ENCODE peak calls at places on chromosomes 3 and 15, in eight cellular contexts. One of them, this sample, is unnamed.

GRCh38 chr3:72336821-72337479 is 511.3 kb downstream of the SHQ1 start:
- DNase-seq in AG04450: no peak
- DNase-seq in dorsolateral prefrontal cortex: peak; percentile 40
- DNase-seq in thoracic aorta: no peak
- DNase-seq in mammary epithelial cell: peak; percentile 77
- DNase-seq in body of pancreas: peak; percentile 55
- DNase-seq in cardiac fibroblast: peak; percentile 89
- DNase-seq in MCF 10A: peak; percentile 96
- DNase-seq in this sample: peak; percentile 46

GRCh38 chr15:63344737-63345390 is 36.8 kb downstream of the CA12 start:
- DNase-seq in AG04450: no peak
- DNase-seq in dorsolateral prefrontal cortex: no peak
- DNase-seq in thoracic aorta: no peak
- DNase-seq in mammary epithelial cell: peak; percentile 55
- DNase-seq in body of pancreas: no peak
- DNase-seq in cardiac fibroblast: peak; percentile 34
- DNase-seq in MCF 10A: no peak
- DNase-seq in this sample: no peak

GRCh38 chr3:148911173-148911572 is 46.1 kb downstream of the CPA3 start:
- DNase-seq in AG04450: no peak
- DNase-seq in dorsolateral prefrontal cortex: no peak
- DNase-seq in thoracic aorta: no peak
- DNase-seq in mammary epithelial cell: peak; percentile 29
- DNase-seq in body of pancreas: no peak
- DNase-seq in cardiac fibroblast: no peak
- DNase-seq in MCF 10A: no peak
- DNase-seq in this sample: no peak

GRCh38 chr3:154430014-154430413 is at the start of gene GPR149:
- DNase-seq in AG04450: no peak
- DNase-seq in dorsolateral prefrontal cortex: no peak
- DNase-seq in thoracic aorta: no peak
- DNase-seq in mammary epithelial cell: peak; percentile 14
- DNase-seq in body of pancreas: no peak
- DNase-seq in cardiac fibroblast: no peak
- DNase-seq in MCF 10A: no peak
- DNase-seq in this sample: no peak

GRCh38 chr3:194688946-194689345 is 3.3 kb downstream of the FAM43A start:
- DNase-seq in AG04450: no peak
- DNase-seq in dorsolateral prefrontal cortex: no peak
- DNase-seq in thoracic aorta: no peak
- DNase-seq in mammary epithelial cell: no peak
- DNase-seq in body of pancreas: no peak
- DNase-seq in cardiac fibroblast: peak; percentile 11
- DNase-seq in MCF 10A: no peak
- DNase-seq in this sample: no peak

GRCh38 chr3:140927711-140928110 is 13.9 kb upstream of the SLC25A36 start:
- DNase-seq in AG04450: no peak
- DNase-seq in dorsolateral prefrontal cortex: no peak
- DNase-seq in thoracic aorta: no peak
- DNase-seq in mammary epithelial cell: no peak
- DNase-seq in body of pancreas: no peak
- DNase-seq in cardiac fibroblast: no peak
- DNase-seq in MCF 10A: no peak
- DNase-seq in this sample: no peak

GRCh38 chr3:155727836-155728235 is 17.0 kb downstream of the PLCH1 start:
- DNase-seq in AG04450: no peak
- DNase-seq in dorsolateral prefrontal cortex: no peak
- DNase-seq in thoracic aorta: no peak
- DNase-seq in mammary epithelial cell: no peak
- DNase-seq in body of pancreas: no peak
- DNase-seq in cardiac fibroblast: no peak
- DNase-seq in MCF 10A: no peak
- DNase-seq in this sample: no peak

GRCh38 chr3:73783811-73784210 is 159.1 kb upstream of the PDZRN3 start:
- DNase-seq in AG04450: no peak
- DNase-seq in dorsolateral prefrontal cortex: no peak
- DNase-seq in thoracic aorta: no peak
- DNase-seq in mammary epithelial cell: no peak
- DNase-seq in body of pancreas: no peak
- DNase-seq in cardiac fibroblast: no peak
- DNase-seq in MCF 10A: no peak
- DNase-seq in this sample: no peak

GRCh38 chr3:113270096-113270495 is 58.7 kb downstream of the BOC start:
- DNase-seq in AG04450: no peak
- DNase-seq in dorsolateral prefrontal cortex: no peak
- DNase-seq in thoracic aorta: no peak
- DNase-seq in mammary epithelial cell: no peak
- DNase-seq in body of pancreas: no peak
- DNase-seq in cardiac fibroblast: no peak
- DNase-seq in MCF 10A: no peak
- DNase-seq in this sample: no peak

GRCh38 chr15:42157981-42158765 is 1.7 kb upstream of the PLA2G4F start:
- DNase-seq in AG04450: peak; percentile 29
- DNase-seq in dorsolateral prefrontal cortex: no peak
- DNase-seq in thoracic aorta: no peak
- DNase-seq in mammary epithelial cell: peak; percentile 54
- DNase-seq in body of pancreas: no peak
- DNase-seq in cardiac fibroblast: peak; percentile 61
- DNase-seq in MCF 10A: peak; percentile 58
- DNase-seq in this sample: no peak

GRCh38 chr3:45507820-45508317 is 86.7 kb upstream of the LIMD1 start:
- DNase-seq in AG04450: no peak
- DNase-seq in dorsolateral prefrontal cortex: peak; percentile 26
- DNase-seq in thoracic aorta: no peak
- DNase-seq in mammary epithelial cell: no peak
- DNase-seq in body of pancreas: no peak
- DNase-seq in cardiac fibroblast: peak; percentile 67
- DNase-seq in MCF 10A: no peak
- DNase-seq in this sample: no peak

GRCh38 chr3:124812291-124813265 is 74.6 kb downstream of the ITGB5 start:
- DNase-seq in AG04450: peak; percentile 95
- DNase-seq in dorsolateral prefrontal cortex: peak; percentile 26
- DNase-seq in thoracic aorta: peak; percentile 67
- DNase-seq in mammary epithelial cell: peak; percentile 56
- DNase-seq in body of pancreas: peak; percentile 35
- DNase-seq in cardiac fibroblast: peak; percentile 98
- DNase-seq in MCF 10A: peak; percentile 94
- DNase-seq in this sample: peak; percentile 87

GRCh38 chr3:8600457-8600856 is 44.1 kb downstream of the SSUH2 start:
- DNase-seq in AG04450: no peak
- DNase-seq in dorsolateral prefrontal cortex: no peak
- DNase-seq in thoracic aorta: no peak
- DNase-seq in mammary epithelial cell: no peak
- DNase-seq in body of pancreas: no peak
- DNase-seq in cardiac fibroblast: no peak
- DNase-seq in MCF 10A: no peak
- DNase-seq in this sample: no peak

GRCh38 chr15:50358805-50359204 is 3.8 kb upstream of the GABPB1 start:
- DNase-seq in AG04450: no peak
- DNase-seq in dorsolateral prefrontal cortex: no peak
- DNase-seq in thoracic aorta: no peak
- DNase-seq in mammary epithelial cell: peak; percentile 29
- DNase-seq in body of pancreas: peak; percentile 11
- DNase-seq in cardiac fibroblast: peak; percentile 64
- DNase-seq in MCF 10A: peak; percentile 57
- DNase-seq in this sample: peak; percentile 36
- TF ChIP-seq CTCF in AG04450: peak; percentile 45
- TF ChIP-seq CTCF in dorsolateral prefrontal cortex: no peak
- TF ChIP-seq CTCF in thoracic aorta: no peak
- TF ChIP-seq CTCF in mammary epithelial cell: peak; percentile 46
- TF ChIP-seq CTCF in body of pancreas: no peak
- TF ChIP-seq CTCF in cardiac fibroblast: peak; percentile 45
- TF ChIP-seq CTCF in MCF 10A: peak; percentile 21
- TF ChIP-seq CTCF in this sample: peak; percentile 41

GRCh38 chr3:146664403-146664802 is 59.3 kb upstream of the PLSCR5 start:
- DNase-seq in AG04450: no peak
- DNase-seq in dorsolateral prefrontal cortex: no peak
- DNase-seq in thoracic aorta: no peak
- DNase-seq in mammary epithelial cell: no peak
- DNase-seq in body of pancreas: no peak
- DNase-seq in cardiac fibroblast: no peak
- DNase-seq in MCF 10A: no peak
- DNase-seq in this sample: no peak
- TF ChIP-seq CTCF in AG04450: no peak
- TF ChIP-seq CTCF in dorsolateral prefrontal cortex: no peak
- TF ChIP-seq CTCF in thoracic aorta: no peak
- TF ChIP-seq CTCF in mammary epithelial cell: no peak
- TF ChIP-seq CTCF in body of pancreas: no peak
- TF ChIP-seq CTCF in cardiac fibroblast: no peak
- TF ChIP-seq CTCF in MCF 10A: no peak
- TF ChIP-seq CTCF in this sample: no peak

GRCh38 chr15:48317221-48317620 is 14.0 kb upstream of the DUT start:
- DNase-seq in AG04450: no peak
- DNase-seq in dorsolateral prefrontal cortex: no peak
- DNase-seq in thoracic aorta: no peak
- DNase-seq in mammary epithelial cell: peak; percentile 5
- DNase-seq in body of pancreas: no peak
- DNase-seq in cardiac fibroblast: no peak
- DNase-seq in MCF 10A: no peak
- DNase-seq in this sample: no peak

GRCh38 chr15:48315041-48315440 is 16.2 kb upstream of the DUT start:
- DNase-seq in AG04450: no peak
- DNase-seq in dorsolateral prefrontal cortex: no peak
- DNase-seq in thoracic aorta: no peak
- DNase-seq in mammary epithelial cell: no peak
- DNase-seq in body of pancreas: no peak
- DNase-seq in cardiac fibroblast: no peak
- DNase-seq in MCF 10A: no peak
- DNase-seq in this sample: no peak

GRCh38 chr15:48318131-48318530 is 13.1 kb upstream of the DUT start:
- DNase-seq in AG04450: no peak
- DNase-seq in dorsolateral prefrontal cortex: no peak
- DNase-seq in thoracic aorta: no peak
- DNase-seq in mammary epithelial cell: no peak
- DNase-seq in body of pancreas: no peak
- DNase-seq in cardiac fibroblast: no peak
- DNase-seq in MCF 10A: no peak
- DNase-seq in this sample: no peak

GRCh38 chr15:48309740-48310139 is 21.5 kb upstream of the DUT start:
- DNase-seq in AG04450: no peak
- DNase-seq in dorsolateral prefrontal cortex: no peak
- DNase-seq in thoracic aorta: no peak
- DNase-seq in mammary epithelial cell: peak; percentile 67
- DNase-seq in body of pancreas: no peak
- DNase-seq in cardiac fibroblast: no peak
- DNase-seq in MCF 10A: peak; percentile 37
- DNase-seq in this sample: no peak

DNA sequence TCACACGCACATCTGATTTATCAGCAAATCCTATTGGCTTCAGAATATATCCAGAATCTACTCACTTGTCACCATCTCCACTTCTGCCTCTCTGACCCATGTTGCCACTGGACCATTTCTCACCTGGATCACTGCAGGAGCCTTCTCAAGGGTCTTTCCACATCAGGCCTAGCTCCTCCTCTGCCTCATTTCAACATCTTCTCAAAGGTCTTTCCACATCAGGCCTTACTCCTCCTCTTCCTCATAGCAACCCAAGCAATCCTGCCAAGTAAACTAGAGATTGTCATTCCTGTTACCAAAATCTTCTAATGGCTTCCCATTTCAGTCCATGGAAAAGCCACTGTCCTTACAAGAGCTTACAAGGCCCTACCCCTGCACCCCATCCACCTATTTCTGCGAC is 18.0 kb upstream of the DUT start:
- DNase-seq in AG04450: no peak
- DNase-seq in dorsolateral prefrontal cortex: no peak
- DNase-seq in thoracic aorta: no peak
- DNase-seq in mammary epithelial cell: no peak
- DNase-seq in body of pancreas: no peak
- DNase-seq in cardiac fibroblast: no peak
- DNase-seq in MCF 10A: peak; percentile 41
- DNase-seq in this sample: no peak
- TF ChIP-seq CTCF in AG04450: no peak
- TF ChIP-seq CTCF in dorsolateral prefrontal cortex: no peak
- TF ChIP-seq CTCF in thoracic aorta: no peak
- TF ChIP-seq CTCF in mammary epithelial cell: no peak
- TF ChIP-seq CTCF in body of pancreas: no peak
- TF ChIP-seq CTCF in cardiac fibroblast: no peak
- TF ChIP-seq CTCF in MCF 10A: no peak
- TF ChIP-seq CTCF in this sample: no peak

GRCh38 chr15:69305933-69306568 is 7.3 kb downstream of the PAQR5 start:
- DNase-seq in AG04450: no peak
- DNase-seq in dorsolateral prefrontal cortex: no peak
- DNase-seq in thoracic aorta: no peak
- DNase-seq in mammary epithelial cell: no peak
- DNase-seq in body of pancreas: no peak
- DNase-seq in cardiac fibroblast: no peak
- DNase-seq in MCF 10A: no peak
- DNase-seq in this sample: no peak

GRCh38 chr15:69302929-69303328 is 4.2 kb downstream of the PAQR5 start:
- DNase-seq in AG04450: no peak
- DNase-seq in dorsolateral prefrontal cortex: no peak
- DNase-seq in thoracic aorta: no peak
- DNase-seq in mammary epithelial cell: no peak
- DNase-seq in body of pancreas: no peak
- DNase-seq in cardiac fibroblast: no peak
- DNase-seq in MCF 10A: no peak
- DNase-seq in this sample: no peak

GRCh38 chr15:69305204-69305931 is 6.7 kb downstream of the PAQR5 start:
- DNase-seq in AG04450: peak; percentile 62
- DNase-seq in dorsolateral prefrontal cortex: no peak
- DNase-seq in thoracic aorta: peak; percentile 9
- DNase-seq in mammary epithelial cell: peak; percentile 70
- DNase-seq in body of pancreas: peak; percentile 51
- DNase-seq in cardiac fibroblast: peak; percentile 97
- DNase-seq in MCF 10A: peak; percentile 98
- DNase-seq in this sample: peak; percentile 67

GRCh38 chr15:69304176-69304533 is 5.4 kb downstream of the PAQR5 start:
- DNase-seq in AG04450: peak; percentile 61
- DNase-seq in dorsolateral prefrontal cortex: no peak
- DNase-seq in thoracic aorta: no peak
- DNase-seq in mammary epithelial cell: peak; percentile 81
- DNase-seq in body of pancreas: no peak
- DNase-seq in cardiac fibroblast: peak; percentile 94
- DNase-seq in MCF 10A: peak; percentile 94
- DNase-seq in this sample: no peak

DNA sequence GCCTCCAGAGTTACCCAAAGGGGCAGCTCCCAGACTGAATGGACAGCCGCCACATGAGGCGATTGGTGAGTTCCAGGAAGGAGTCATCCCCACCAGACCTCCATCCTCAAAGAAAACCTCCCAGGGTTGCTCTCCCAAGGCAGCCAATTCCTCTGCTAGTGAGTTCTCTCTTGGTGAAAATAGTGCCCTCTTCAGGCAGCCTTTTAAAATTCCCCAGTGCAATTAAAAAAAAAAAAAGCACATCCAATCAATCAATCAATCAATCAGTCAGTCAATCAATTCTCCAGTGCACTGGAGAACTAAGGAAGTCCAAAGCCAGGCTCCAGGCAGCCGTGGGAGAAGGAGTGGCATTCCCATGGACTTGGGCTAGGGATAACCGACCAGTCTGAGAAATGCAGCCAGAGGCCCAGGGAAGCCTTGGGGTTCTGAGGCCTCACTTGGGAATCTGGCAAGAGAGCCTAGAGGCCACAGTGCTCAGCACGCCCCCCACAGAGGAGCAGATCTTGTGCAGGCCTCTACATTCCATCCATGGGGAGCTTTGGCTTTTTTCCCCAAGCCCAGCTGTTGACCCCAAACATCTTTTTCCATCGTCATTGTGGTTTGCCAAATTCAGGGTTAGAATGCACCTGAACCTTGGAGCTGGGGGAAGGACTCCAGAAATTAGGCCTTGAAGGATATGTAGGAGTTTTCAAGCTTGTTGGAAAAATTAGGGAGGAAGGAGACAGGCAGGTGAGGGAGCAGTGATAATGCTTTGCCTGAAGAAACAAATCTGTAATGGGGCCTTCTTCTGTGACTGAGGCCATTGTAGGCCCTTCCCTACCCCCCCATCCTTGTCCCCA is 4.8 kb downstream of the PAQR5 start:
- DNase-seq in AG04450: no peak
- DNase-seq in dorsolateral prefrontal cortex: no peak
- DNase-seq in thoracic aorta: no peak
- DNase-seq in mammary epithelial cell: no peak
- DNase-seq in body of pancreas: no peak
- DNase-seq in cardiac fibroblast: no peak
- DNase-seq in MCF 10A: peak; percentile 40
- DNase-seq in this sample: no peak
- TF ChIP-seq CTCF in AG04450: peak; percentile 12
- TF ChIP-seq CTCF in dorsolateral prefrontal cortex: no peak
- TF ChIP-seq CTCF in thoracic aorta: no peak
- TF ChIP-seq CTCF in mammary epithelial cell: peak; percentile 24
- TF ChIP-seq CTCF in body of pancreas: no peak
- TF ChIP-seq CTCF in cardiac fibroblast: peak; percentile 7
- TF ChIP-seq CTCF in MCF 10A: peak; percentile 21
- TF ChIP-seq CTCF in this sample: no peak

This sample was measured in Calu3.